ENCODE peak calls at places on chromosome 17, in seven cellular contexts. Q, B, S, Y, C, M and N are unnamed samples.

GRCh38 chr17:40579471-40579870 is 14.2 kb upstream of the CCR7 start:
- DNase-seq in S (no peak), Y (no peak), C (no peak), M (no peak), B (no peak), Q (no peak), N (no peak)

GRCh38 chr17:30519166-30519565 is 42.0 kb downstream of the GOSR1 start:
- DNase-seq in B (no peak), M (no peak), Q (no peak), Y (no peak), S (no peak), C (no peak), N (no peak)

GRCh38 chr17:57832711-57833596 is 16.9 kb downstream of the MRPS23 start:
- DNase-seq in Y (peak), M (no peak), Q (no peak), B (peak), C (peak), S (peak), N (peak)

GRCh38 chr17:76515291-76515949 is 14.2 kb upstream of the RHBDF2 start:
- DNase-seq in M (peak), C (no peak), Q (no peak), Y (no peak), S (no peak), B (no peak), N (no peak)

GRCh38 chr17:4544656-4545216 is 10.4 kb downstream of the MYBBP1A start:
- DNase-seq in M (no peak), Y (no peak), C (no peak), B (peak), S (no peak), Q (no peak), N (no peak)

GRCh38 chr17:42178817-42179216 is 2.1 kb downstream of the KCNH4 start:
- DNase-seq in S (no peak), Y (no peak), M (no peak), Q (no peak), C (no peak), B (no peak), N (no peak)

GRCh38 chr17:42518046-42518754 is 17.8 kb upstream of the NAGLU start:
- DNase-seq in B (peak), M (no peak), C (no peak), Y (no peak), Q (peak), S (no peak), N (peak)

GRCh38 chr17:55327225-55328088 is 62.7 kb downstream of the HLF start:
- DNase-seq in C (peak), Q (no peak), M (no peak), S (no peak), Y (no peak), B (no peak), N (no peak)

GRCh38 chr17:39450051-39450450 is 1.0 kb downstream of the MED1 start:
- DNase-seq in Y (no peak), M (no peak), C (peak), S (no peak), Q (no peak), B (no peak), N (no peak)

GRCh38 chr17:33014751-33015150 is 23.1 kb downstream of the SPACA3 start:
- DNase-seq in B (no peak), C (peak), Y (peak), M (no peak), Q (no peak), S (peak), N (no peak)

GRCh38 chr17:6591599-6592158 is 35.3 kb upstream of the PITPNM3 start:
- DNase-seq in C (peak), Y (no peak), B (no peak), Q (no peak), M (no peak), S (no peak), N (no peak)

GRCh38 chr17:35797370-35797769 is 1.9 kb upstream of the MMP28 start:
- DNase-seq in S (peak), B (no peak), Q (no peak), M (no peak), Y (no peak), C (no peak), N (no peak)

GRCh38 chr17:83041305-83041704 is 38.1 kb upstream of the METRNL start:
- DNase-seq in Y (peak), C (no peak), Q (no peak), B (no peak), M (no peak), S (no peak), N (no peak)

GRCh38 chr17:30921544-30922196 is at the start of gene ADAP2:
- DNase-seq in B (peak), Q (no peak), S (peak), Y (peak), C (no peak), M (no peak), N (peak)

GRCh38 chr17:72359811-72360210 is 239.0 kb downstream of the SOX9 start:
- DNase-seq in Y (no peak), C (no peak), M (no peak), B (no peak), S (no peak), Q (no peak), N (no peak)

GRCh38 chr17:39018267-39019134 is 51.3 kb upstream of the FBXO47 start:
- DNase-seq in Y (no peak), S (no peak), C (no peak), Q (no peak), M (peak), B (no peak), N (no peak)

GRCh38 chr17:75763613-75764416 is 1.2 kb downstream of the GALK1 start:
- DNase-seq in M (no peak), C (peak), B (peak), Q (no peak), S (no peak), Y (peak), N (no peak)

GRCh38 chr17:31528291-31528874 is 136.9 kb downstream of the RAB11FIP4 start:
- DNase-seq in B (no peak), Y (no peak), Q (no peak), S (no peak), C (no peak), M (no peak), N (no peak)

GRCh38 chr17:70169707-70170597 is 620 bp downstream of the KCNJ2 start:
- DNase-seq in C (no peak), S (no peak), Y (no peak), M (no peak), Q (no peak), B (no peak), N (no peak)

GRCh38 chr17:54920819-54921218 is 20.2 kb downstream of the TOM1L1 start:
- DNase-seq in Q (no peak), Y (no peak), S (no peak), B (no peak), M (no peak), C (no peak), N (no peak)

GRCh38 chr17:12579245-12579644 is 86.4 kb upstream of the MYOCD start:
- DNase-seq in Y (no peak), C (no peak), M (no peak), B (no peak), Q (no peak), S (no peak), N (no peak)

GRCh38 chr17:12584727-12585126 is 81.0 kb upstream of the MYOCD start:
- DNase-seq in S (no peak), M (no peak), B (no peak), Y (no peak), C (no peak), Q (no peak), N (no peak)

GRCh38 chr17:12575641-12576040 is 90.0 kb upstream of the MYOCD start:
- DNase-seq in S (no peak), C (no peak), Q (no peak), B (no peak), Y (no peak), M (no peak), N (no peak)

GRCh38 chr17:12580640-12581039 is 85.0 kb upstream of the MYOCD start:
- DNase-seq in S (no peak), C (no peak), M (no peak), Q (no peak), B (no peak), Y (no peak), N (no peak)
- TF ChIP-seq SIN3A in S (no peak), C (no peak), M (no peak), Q (no peak), B (no peak), Y (no peak), N (no peak)

GRCh38 chr17:79036609-79037008 is 12.6 kb downstream of the C1QTNF1 start:
- DNase-seq in M (no peak), C (no peak), B (peak), Q (peak), S (no peak), Y (no peak), N (no peak)
- TF ChIP-seq SIN3A in M (no peak), C (no peak), B (no peak), Q (no peak), S (no peak), Y (no peak), N (no peak)

DNA sequence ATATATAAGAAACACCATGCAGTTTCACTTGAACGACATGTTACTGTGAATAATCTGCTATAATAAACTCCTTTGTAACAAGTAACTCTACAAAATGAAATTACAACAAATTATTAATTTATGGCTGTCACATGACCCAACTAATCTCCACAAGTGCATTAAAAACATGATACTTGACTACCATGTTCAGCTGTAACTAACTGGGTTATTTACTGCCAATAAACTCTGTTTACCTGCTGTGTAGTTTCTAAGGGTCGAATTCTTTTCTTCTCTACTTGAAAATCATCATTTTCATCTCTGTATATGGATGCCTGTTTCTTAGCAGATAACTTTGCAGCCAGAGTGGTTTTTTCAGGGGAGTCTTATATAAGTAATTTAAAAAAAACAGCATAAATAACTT is 14.4 kb downstream of the BRIP1 start:
- DNase-seq in Y (no peak), C (no peak), M (no peak), B (no peak), S (no peak), Q (no peak), N (no peak)
- TF ChIP-seq SIN3A in Y (no peak), C (no peak), M (no peak), B (no peak), S (no peak), Q (no peak), N (no peak)

DNA sequence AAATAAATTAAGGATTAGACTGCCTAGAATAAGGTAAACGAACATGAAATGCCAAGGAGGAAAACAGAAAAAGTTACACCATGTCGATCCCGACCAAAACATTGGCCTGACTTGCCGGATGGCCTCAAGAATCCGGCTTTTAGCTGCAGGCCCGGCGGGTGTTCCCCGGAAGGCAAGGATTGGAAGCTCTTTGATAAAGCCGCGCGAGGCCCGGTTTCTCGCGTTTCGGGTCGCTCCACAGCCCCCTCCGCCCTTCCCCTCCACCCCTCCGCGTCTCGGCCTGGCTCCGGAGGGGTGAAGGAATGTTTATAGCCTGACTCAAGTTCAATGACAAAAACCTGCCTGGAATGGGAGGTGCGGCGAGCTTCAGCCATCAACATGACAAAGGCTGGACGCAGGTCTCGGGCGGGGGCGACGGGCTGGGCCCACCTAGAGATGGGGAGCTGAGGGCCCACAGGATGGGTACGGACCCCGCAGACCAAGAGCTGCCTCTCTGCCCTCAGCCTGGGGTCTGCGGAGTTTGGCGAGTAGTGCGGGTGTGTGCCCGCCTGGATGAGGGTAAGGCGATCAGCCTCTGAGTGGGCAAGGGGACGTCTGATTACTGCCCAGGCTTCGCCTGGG is 2.6 kb downstream of the PRAC1 start:
- DNase-seq in C (no peak), B (no peak), Y (peak), Q (no peak), M (no peak), S (peak), N (no peak)
- TF ChIP-seq SIN3A in C (no peak), B (no peak), Y (no peak), Q (no peak), M (no peak), S (no peak), N (no peak)

DNA sequence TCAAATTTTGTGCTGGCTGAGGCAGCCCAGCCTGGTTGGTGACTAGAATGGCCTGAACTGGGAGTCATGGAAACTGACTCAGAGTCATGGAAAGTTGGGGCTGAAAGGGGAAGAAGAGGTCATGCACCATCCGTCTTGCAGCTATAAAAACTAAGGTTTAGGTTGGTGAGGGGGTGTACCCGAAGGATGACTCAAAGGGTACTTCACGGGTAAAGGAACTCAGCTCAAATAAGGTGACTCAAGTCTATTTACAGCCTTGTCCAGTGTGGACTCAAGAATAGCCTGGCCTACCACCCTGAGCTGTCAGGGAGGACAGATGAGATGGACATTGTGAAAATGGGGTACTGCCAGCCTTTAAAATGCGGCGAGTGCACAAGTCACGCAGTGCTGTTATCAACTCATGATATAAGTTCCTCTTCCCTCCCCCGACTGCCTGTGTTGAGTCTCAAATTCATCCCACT is 18.6 kb downstream of the CD300LB start:
- DNase-seq in S (no peak), M (peak), C (no peak), Q (no peak), Y (no peak), B (no peak), N (no peak)
- TF ChIP-seq SIN3A in S (no peak), M (no peak), C (no peak), Q (no peak), Y (no peak), B (no peak), N (no peak)

GRCh38 chr17:2212328-2212981 is 91.1 kb downstream of the SMG6 start:
- DNase-seq in Q (no peak), C (no peak), S (no peak), B (no peak), M (no peak), Y (no peak), N (no peak)
- TF ChIP-seq SIN3A in Q (no peak), C (no peak), S (no peak), B (no peak), M (no peak), Y (no peak), N (no peak)

GRCh38 chr17:9432867-9433495 is 142.6 kb downstream of the STX8 start:
- DNase-seq in Y (no peak), C (no peak), M (no peak), B (no peak), S (no peak), Q (no peak), N (no peak)
- TF ChIP-seq SIN3A in Y (no peak), C (no peak), M (no peak), B (no peak), S (no peak), Q (no peak), N (no peak)